ENCODE peak calls at places on chromosomes 6 and 20, in seven cellular contexts. W, F, T, A, R, G and L are unnamed samples.

GRCh38 chr20:38134427-38135281 is 30.4 kb downstream of the TGM2 start:
- DNase-seq in F (peak), A (no peak), G (no peak), R (no peak), W (no peak), T (no peak), L (peak)

GRCh38 chr6:30071081-30071818 is 4.3 kb downstream of the PPP1R11 start:
- DNase-seq in W (no peak), F (peak), T (no peak), R (no peak), G (no peak), A (peak), L (no peak)

GRCh38 chr20:63027425-63028389 is 20.9 kb upstream of the BHLHE23 start:
- DNase-seq in A (no peak), G (no peak), T (no peak), R (no peak), W (no peak), F (peak), L (peak)

GRCh38 chr6:41878961-41879405 is 16.2 kb downstream of the USP49 start:
- DNase-seq in T (no peak), F (no peak), W (no peak), R (no peak), A (no peak), G (no peak), L (peak)

GRCh38 chr20:44736170-44737021 is 9.3 kb upstream of the KCNK15 start:
- DNase-seq in W (no peak), G (no peak), R (no peak), F (no peak), T (peak), A (peak), L (peak)

GRCh38 chr6:168968228-168968627 is 285.4 kb downstream of the THBS2 start:
- DNase-seq in W (no peak), F (no peak), R (no peak), T (no peak), G (peak), A (no peak), L (peak)

GRCh38 chr20:29497261-29497671 is 1760.2 kb upstream of the DEFB115 start:
- DNase-seq in W (no peak), A (no peak), T (peak), G (peak), F (peak), R (no peak), L (peak)

GRCh38 chr6:1890071-1890470 is 280.4 kb downstream of the FOXC1 start:
- DNase-seq in R (no peak), W (no peak), F (no peak), G (no peak), A (no peak), T (no peak), L (no peak)

GRCh38 chr6:42742116-42742894 is 3.6 kb downstream of the TBCC start:
- DNase-seq in W (no peak), G (no peak), R (no peak), A (no peak), T (no peak), F (no peak), L (peak)

GRCh38 chr6:158769696-158770446 is 49.3 kb downstream of the EZR start:
- DNase-seq in F (no peak), W (no peak), G (no peak), R (no peak), T (peak), A (no peak), L (no peak)

GRCh38 chr20:49280463-49281058 is 2.7 kb upstream of the ZNFX1 start:
- DNase-seq in F (no peak), R (no peak), G (no peak), A (no peak), W (no peak), T (no peak), L (no peak)

GRCh38 chr6:3061501-3061941 is 6.8 kb upstream of the RIPK1 start:
- DNase-seq in R (no peak), A (no peak), F (no peak), W (no peak), T (no peak), G (no peak), L (peak)

GRCh38 chr6:109237082-109237985 is 142.0 kb downstream of the CEP57L1 start:
- DNase-seq in T (no peak), A (no peak), F (no peak), R (no peak), G (no peak), W (no peak), L (peak)